ENCODE peak calls at places on chromosomes 12 and 14, in eight cellular contexts. D is MM.1S, M is left ventricle myocardium inferior, Y is gastrocnemius medialis, J is mesothelial cell of epicardium, C is type B pancreatic cell, W is H9, L is tibial nerve. X is an unnamed sample.

GRCh38 chr12:68871899-68872298 is 61.1 kb downstream of the CPM start:
- DNase-seq in D (no peak), M (no peak), Y (no peak), J (no peak), C (no peak), W (no peak), L (no peak), X (peak)

GRCh38 chr12:49198431-49199155 is 9.7 kb upstream of the TUBA1A start:
- DNase-seq in D (no peak), M (peak), Y (no peak), J (no peak), C (no peak), W (peak), L (no peak), X (no peak)

GRCh38 chr12:63070709-63071108 is 80.3 kb downstream of the AVPR1A start:
- DNase-seq in D (no peak), M (no peak), Y (no peak), J (no peak), C (no peak), W (no peak), L (no peak), X (no peak)

GRCh38 chr14:53942970-53943750 is 13.5 kb downstream of the BMP4 start:
- DNase-seq in D (no peak), M (no peak), Y (no peak), J (no peak), C (no peak), W (no peak), L (no peak), X (no peak)

GRCh38 chr14:53894456-53894855 is 62.2 kb downstream of the BMP4 start:
- DNase-seq in D (peak), M (no peak), Y (no peak), J (no peak), C (no peak), W (no peak), L (no peak), X (peak)

GRCh38 chr12:28883406-28883997 is 265.6 kb upstream of the FAR2 start:
- DNase-seq in D (no peak), M (no peak), Y (no peak), J (no peak), C (no peak), W (no peak), L (no peak), X (no peak)

GRCh38 chr12:54411398-54412241 is 7.4 kb downstream of the ITGA5 start:
- DNase-seq in D (no peak), M (peak), Y (peak), J (no peak), C (no peak), W (peak), L (peak), X (no peak)

GRCh38 chr12:124482901-124483799 is 84.3 kb downstream of the NCOR2 start:
- DNase-seq in D (no peak), M (no peak), Y (no peak), J (no peak), C (no peak), W (no peak), L (no peak), X (no peak)

GRCh38 chr12:39503445-39503844 is 60.5 kb upstream of the KIF21A start:
- DNase-seq in D (no peak), M (no peak), Y (no peak), J (no peak), C (no peak), W (no peak), L (no peak), X (no peak)
- TF ChIP-seq CTCF in D (no peak), M (no peak), Y (no peak), J (no peak), C (peak), W (peak), L (no peak), X (no peak)

DNA sequence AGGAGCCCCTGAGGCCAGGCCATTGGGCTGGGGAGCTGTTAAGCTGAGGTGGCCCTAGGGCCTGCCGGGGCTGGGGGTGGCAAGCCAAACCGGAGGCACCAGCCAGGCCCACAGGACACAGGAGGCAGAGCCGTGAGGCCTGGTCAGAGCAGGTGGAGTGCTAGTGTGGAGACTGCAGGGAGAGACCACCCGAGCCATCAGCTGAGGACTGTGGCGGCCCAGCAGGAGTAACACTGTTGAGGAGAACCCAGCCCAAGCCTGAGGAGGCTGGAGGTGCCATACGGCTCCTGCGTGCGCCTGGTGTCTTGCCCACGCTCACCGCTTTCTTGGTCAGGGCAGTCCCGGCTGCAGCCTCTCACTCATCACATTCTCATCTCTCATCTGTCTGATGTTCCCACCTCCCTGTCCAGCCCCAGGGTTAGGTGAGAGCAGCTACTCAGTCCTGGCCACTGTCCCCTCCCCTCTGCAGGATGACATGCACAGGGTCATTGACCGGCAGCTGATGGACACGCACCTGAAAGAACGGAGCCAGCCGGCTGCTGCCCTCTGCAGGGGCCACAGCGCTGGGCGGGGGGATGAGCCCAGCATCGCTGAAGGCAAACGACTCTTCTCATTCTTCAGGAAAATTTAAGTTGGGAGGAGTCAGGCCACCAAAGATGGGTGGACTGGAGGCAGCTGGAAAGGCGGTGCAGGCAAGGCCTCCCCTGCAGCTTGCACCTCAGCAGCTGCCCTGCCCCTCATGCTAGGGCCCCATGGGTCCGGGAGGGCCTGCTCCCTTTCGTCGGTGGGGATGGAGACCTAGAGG is 23.8 kb downstream of the RAB35 start:
- DNase-seq in D (no peak), M (no peak), Y (no peak), J (no peak), C (no peak), W (peak), L (no peak), X (no peak)
- TF ChIP-seq CTCF in D (no peak), M (no peak), Y (no peak), J (no peak), C (no peak), W (no peak), L (no peak), X (no peak)

GRCh38 chr14:101183376-101184103 is 280.0 kb upstream of the RTL1 start:
- DNase-seq in D (no peak), M (no peak), Y (no peak), J (peak), C (peak), W (peak), L (no peak), X (no peak)
- TF ChIP-seq CTCF in D (no peak), M (peak), Y (no peak), J (peak), C (peak), W (peak), L (peak), X (no peak)

GRCh38 chr14:51129130-51129529 is 34.2 kb upstream of the TRIM9 start:
- DNase-seq in D (no peak), M (no peak), Y (no peak), J (no peak), C (no peak), W (no peak), L (no peak), X (no peak)
- TF ChIP-seq CTCF in D (no peak), M (no peak), Y (no peak), J (no peak), C (no peak), W (peak), L (no peak), X (no peak)

DNA sequence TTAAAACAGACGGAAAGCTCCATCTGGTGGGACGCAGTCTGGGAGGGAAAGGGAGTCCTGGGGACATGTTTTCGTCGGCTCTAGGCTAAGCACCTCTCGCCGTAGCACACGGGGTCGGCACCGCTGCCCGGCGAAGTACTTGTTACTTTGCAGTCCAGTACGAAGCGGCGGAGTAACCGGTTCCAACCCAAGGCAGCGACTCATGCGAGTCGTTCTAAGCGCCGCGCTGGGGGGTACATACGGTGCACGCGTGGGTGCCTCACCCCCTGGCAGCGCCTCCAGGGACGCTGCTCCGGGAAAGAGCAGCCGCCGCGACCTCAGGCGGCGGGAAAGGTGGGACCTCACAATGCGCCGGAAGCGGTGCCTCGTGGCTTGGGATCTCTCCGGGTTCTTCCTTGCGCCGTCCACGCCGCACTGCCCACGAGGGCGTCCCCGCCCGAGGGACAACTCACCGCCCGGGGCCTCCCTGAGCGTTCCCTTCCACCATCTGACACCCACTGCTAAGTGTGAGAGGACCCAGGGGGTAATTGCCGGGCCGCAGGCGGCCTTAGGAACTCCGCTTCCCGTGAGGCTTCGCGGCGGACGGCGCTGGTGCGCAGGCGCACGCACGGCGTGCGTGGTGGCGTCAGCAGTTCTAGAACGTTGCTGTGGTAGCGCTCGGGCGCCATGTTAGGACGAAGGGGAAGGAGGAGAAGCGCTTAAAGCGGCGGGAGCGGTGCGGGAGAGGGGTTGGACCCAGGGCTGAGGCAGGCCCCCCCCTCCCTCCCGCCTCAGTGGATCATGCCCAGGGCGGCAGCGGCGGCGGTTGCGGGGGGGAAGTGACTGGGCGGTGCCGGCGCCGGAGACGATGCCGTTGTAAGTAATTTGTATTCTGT is at the start of gene PAPOLA:
- DNase-seq in D (peak), M (peak), Y (peak), J (peak), C (peak), W (peak), L (peak), X (peak)
- TF ChIP-seq CTCF in D (peak), M (peak), Y (no peak), J (no peak), C (peak), W (peak), L (peak), X (no peak)

GRCh38 chr12:2833327-2833726 is 1.5 kb downstream of the NRIP2 start:
- DNase-seq in D (no peak), M (no peak), Y (no peak), J (no peak), C (no peak), W (no peak), L (no peak), X (no peak)

GRCh38 chr12:2836004-2836403 is 1.2 kb upstream of the NRIP2 start:
- DNase-seq in D (no peak), M (no peak), Y (no peak), J (no peak), C (no peak), W (no peak), L (no peak), X (no peak)

GRCh38 chr12:2833810-2834209 is 1.0 kb downstream of the NRIP2 start:
- DNase-seq in D (no peak), M (no peak), Y (no peak), J (no peak), C (no peak), W (no peak), L (no peak), X (no peak)

GRCh38 chr12:2836576-2836975 is 1.7 kb upstream of the NRIP2 start:
- DNase-seq in D (no peak), M (no peak), Y (no peak), J (no peak), C (no peak), W (no peak), L (no peak), X (no peak)

DNA sequence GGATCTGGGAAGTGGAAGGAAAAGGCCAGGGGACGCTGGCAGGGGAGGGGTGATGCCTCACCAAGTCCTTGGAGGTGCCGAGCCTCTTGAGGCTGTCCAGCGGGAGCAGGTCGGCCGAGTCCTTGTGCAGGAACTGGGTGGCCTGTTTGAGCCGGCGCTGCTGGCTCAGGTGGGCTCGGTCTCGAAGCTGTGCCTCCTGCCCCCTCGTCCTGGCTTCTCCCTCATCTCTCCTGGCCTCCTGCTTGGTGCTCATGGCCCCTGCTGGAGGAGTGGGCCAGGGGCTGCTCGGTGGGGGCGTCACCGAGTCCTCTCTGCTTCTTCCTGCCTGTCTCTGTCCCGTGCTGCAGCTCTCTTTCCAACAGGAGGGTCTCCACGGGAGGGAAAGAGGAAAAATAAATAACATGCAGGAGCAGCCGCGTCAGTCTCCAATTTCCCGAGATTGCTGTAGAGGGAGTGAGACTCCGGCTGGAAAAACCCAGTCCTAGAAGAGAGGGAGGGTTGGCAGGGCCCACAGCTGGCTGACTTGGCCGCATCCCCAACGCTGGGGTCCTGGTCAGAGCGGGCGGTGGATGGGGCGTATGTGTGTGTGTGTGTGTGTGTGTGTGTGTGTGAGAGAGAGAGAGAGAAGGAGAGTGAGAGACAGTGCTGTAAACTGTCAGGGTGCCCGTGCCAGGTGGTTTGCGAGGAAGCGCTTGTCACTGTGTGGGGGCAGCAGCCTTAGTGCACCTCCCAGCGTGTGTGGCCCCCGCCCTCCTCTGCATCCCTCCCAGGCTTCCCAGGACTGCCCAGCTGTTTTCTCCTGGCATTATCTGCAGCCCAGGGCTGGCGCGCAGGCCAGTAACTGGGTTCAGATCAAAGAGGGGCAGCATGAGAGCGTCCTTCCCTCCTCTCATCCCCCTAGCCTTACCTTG is at the start of gene NRIP2:
- DNase-seq in D (no peak), M (no peak), Y (no peak), J (peak), C (no peak), W (no peak), L (no peak), X (no peak)
- TF ChIP-seq CTCF in D (no peak), M (peak), Y (no peak), J (no peak), C (no peak), W (no peak), L (peak), X (no peak)

DNA sequence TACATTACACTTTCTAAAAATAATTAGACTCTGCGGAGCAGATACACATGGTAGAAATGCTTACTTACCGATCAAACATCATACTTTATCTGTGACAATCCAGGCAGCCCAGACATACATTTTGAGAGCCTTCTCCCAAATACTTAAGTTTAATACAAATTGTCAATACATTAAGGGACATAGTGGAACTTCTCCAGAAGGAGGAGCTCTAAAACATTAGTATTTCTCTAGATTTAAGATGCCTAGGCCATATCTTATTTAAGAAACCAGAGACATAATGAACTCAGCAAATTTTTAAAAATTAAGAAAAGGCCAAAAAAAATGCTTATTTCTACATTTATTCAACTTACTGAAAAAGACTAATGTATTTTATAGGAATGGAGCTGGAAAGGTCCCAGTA is 16.1 kb downstream of the ACSM4 start:
- DNase-seq in D (no peak), M (no peak), Y (no peak), J (no peak), C (no peak), W (no peak), L (no peak), X (no peak)
- TF ChIP-seq CTCF in D (peak), M (no peak), Y (no peak), J (no peak), C (no peak), W (peak), L (no peak), X (no peak)

GRCh38 chr12:64270411-64270810 is 48.3 kb upstream of the KICS2 start:
- DNase-seq in D (no peak), M (no peak), Y (no peak), J (no peak), C (no peak), W (no peak), L (no peak), X (no peak)

GRCh38 chr12:64269161-64269560 is 47.1 kb upstream of the KICS2 start:
- DNase-seq in D (no peak), M (no peak), Y (no peak), J (no peak), C (no peak), W (no peak), L (no peak), X (no peak)

GRCh38 chr12:64268409-64268808 is 46.3 kb upstream of the KICS2 start:
- DNase-seq in D (no peak), M (no peak), Y (no peak), J (no peak), C (no peak), W (no peak), L (no peak), X (no peak)

GRCh38 chr12:64278421-64278820 is 56.3 kb upstream of the KICS2 start:
- DNase-seq in D (no peak), M (no peak), Y (no peak), J (no peak), C (no peak), W (no peak), L (no peak), X (no peak)

DNA sequence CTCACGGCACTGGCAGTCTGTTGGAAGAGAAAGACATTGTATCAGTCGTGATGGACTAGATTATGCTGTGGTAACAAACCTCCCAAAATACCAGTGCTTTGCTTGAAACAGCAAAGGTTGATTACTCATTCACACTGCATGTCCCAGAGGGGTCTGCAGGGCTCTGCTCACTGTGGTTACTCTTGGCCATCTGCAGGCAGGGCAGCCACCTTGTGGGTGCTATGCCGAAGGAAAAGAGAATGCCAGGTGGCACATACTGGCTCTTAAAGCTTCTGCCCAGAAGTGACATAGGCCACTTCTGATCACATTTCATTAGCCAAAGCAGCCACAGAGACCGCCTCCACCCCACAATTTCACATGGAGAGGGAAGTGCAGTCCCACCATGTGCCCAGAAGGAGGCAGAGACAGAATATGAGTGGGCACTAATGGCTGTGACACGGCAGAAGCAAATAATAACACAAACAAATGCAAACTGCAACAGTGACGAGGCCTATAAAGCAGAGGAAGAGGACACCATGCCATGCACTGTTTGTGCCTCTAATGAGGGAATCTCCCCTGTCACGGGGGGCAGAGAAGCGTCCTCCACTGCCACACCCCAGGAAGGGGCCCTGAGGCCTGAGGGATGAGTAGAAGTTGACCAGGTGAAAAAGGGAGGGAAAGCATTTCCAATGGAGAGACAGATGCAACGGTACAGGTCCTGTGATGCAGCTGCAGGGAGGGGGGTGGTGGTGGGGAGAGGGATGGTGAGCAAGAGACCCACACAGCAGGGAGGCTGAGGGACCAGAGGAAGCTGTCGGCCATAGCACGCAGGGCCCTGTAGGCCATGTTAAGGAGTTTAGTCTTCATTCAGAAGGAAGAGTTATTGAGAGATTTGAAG is 51.7 kb upstream of the KICS2 start:
- DNase-seq in D (peak), M (no peak), Y (no peak), J (no peak), C (no peak), W (peak), L (no peak), X (peak)
- TF ChIP-seq CTCF in D (peak), M (peak), Y (no peak), J (no peak), C (peak), W (peak), L (peak), X (peak)

GRCh38 chr14:59277659-59278058 is 89.2 kb downstream of the DAAM1 start:
- DNase-seq in D (no peak), M (no peak), Y (no peak), J (no peak), C (no peak), W (no peak), L (no peak), X (no peak)
- TF ChIP-seq CTCF in D (no peak), M (no peak), Y (no peak), J (no peak), C (no peak), W (no peak), L (no peak), X (no peak)

GRCh38 chr14:76551116-76551515 is 175.2 kb downstream of the ESRRB start:
- DNase-seq in D (no peak), M (no peak), Y (no peak), J (no peak), C (no peak), W (no peak), L (no peak), X (no peak)

GRCh38 chr14:76541594-76542219 is 165.8 kb downstream of the ESRRB start:
- DNase-seq in D (no peak), M (no peak), Y (no peak), J (peak), C (no peak), W (no peak), L (no peak), X (no peak)

GRCh38 chr14:76550534-76550933 is 174.6 kb downstream of the ESRRB start:
- DNase-seq in D (no peak), M (no peak), Y (no peak), J (no peak), C (no peak), W (no peak), L (no peak), X (no peak)

GRCh38 chr14:76551906-76552305 is 176.0 kb downstream of the ESRRB start:
- DNase-seq in D (no peak), M (no peak), Y (no peak), J (no peak), C (no peak), W (peak), L (no peak), X (no peak)

GRCh38 chr14:76546426-76547221 is 170.7 kb downstream of the ESRRB start:
- DNase-seq in D (no peak), M (no peak), Y (no peak), J (peak), C (no peak), W (peak), L (no peak), X (peak)
- TF ChIP-seq CTCF in D (peak), M (peak), Y (no peak), J (peak), C (peak), W (peak), L (no peak), X (peak)

X was measured in GM20000.